ENCODE peak calls at places on chromosomes 1 and 21, in six cellular contexts. P is epithelial cell of esophagus, L is upper lobe of right lung, B is GM23248, C is EL, M is left colon. X is an unnamed sample.

GRCh38 chr1:18875107-18875795 is 15.8 kb upstream of the TAS1R2 start:
- DNase-seq in B (peak), C (peak), M (peak), L (peak), P (peak), X (peak)

GRCh38 chr1:53765656-53766055 is 26.7 kb upstream of the GLIS1 start:
- DNase-seq in P (no peak), M (no peak), B (peak), L (no peak), C (peak), X (no peak)

GRCh38 chr1:6870086-6870485 is 84.8 kb downstream of the CAMTA1 start:
- DNase-seq in P (no peak), L (no peak), B (peak), C (peak), M (no peak), X (no peak)

GRCh38 chr21:39318091-39318959 is 4.9 kb upstream of the BRWD1 start:
- DNase-seq in C (no peak), L (no peak), B (no peak), P (no peak), M (no peak), X (no peak)

GRCh38 chr21:8988696-8989095 is 1532.7 kb upstream of the TPTE start:
- DNase-seq in P (no peak), L (no peak), C (no peak), B (no peak), M (no peak), X (no peak)

GRCh38 chr1:183148599-183148998 is 37.5 kb upstream of the LAMC2 start:
- DNase-seq in P (peak), B (peak), C (peak), M (no peak), L (no peak), X (no peak)

GRCh38 chr21:32412162-32412997 is at the start of gene EVA1C:
- DNase-seq in L (peak), M (peak), C (peak), B (peak), P (peak), X (peak)

GRCh38 chr1:45035631-45036301 is 23.7 kb downstream of the UROD start:
- DNase-seq in M (no peak), P (no peak), B (no peak), C (no peak), L (no peak), X (no peak)

GRCh38 chr1:10504259-10504658 is 29.5 kb downstream of the PEX14 start:
- DNase-seq in M (no peak), L (no peak), P (no peak), C (no peak), B (no peak), X (no peak)

GRCh38 chr1:12637693-12638092 is 6.2 kb upstream of the AADACL4 start:
- DNase-seq in M (no peak), B (no peak), P (no peak), C (no peak), L (no peak), X (no peak)

GRCh38 chr1:113684153-113684541 is 75.1 kb downstream of the PHTF1 start:
- DNase-seq in B (peak), M (peak), C (peak), L (no peak), P (no peak), X (peak)

GRCh38 chr1:56029329-56030003 is 549.9 kb downstream of the PLPP3 start:
- DNase-seq in M (peak), B (no peak), L (no peak), C (no peak), P (no peak), X (no peak)

X was measured in right cardiac atrium.